ENCODE peak calls at places on chromosome 11, in nine cellular contexts. O, B, W, Q, P, D, K, Y and N are unnamed samples.

GRCh38 chr11:34514597-34514996 is 1.0 kb upstream of the ELF5 start:
- DNase-seq in O (no peak), B (no peak), W (no peak), Q (no peak), P (no peak), D (no peak), K (no peak), Y (no peak), N (no peak)

GRCh38 chr11:65537620-65538231 is 12.8 kb downstream of the SCYL1 start:
- DNase-seq in O (no peak), B (no peak), W (no peak), Q (no peak), P (no peak), D (peak), K (no peak), Y (no peak), N (no peak)

GRCh38 chr11:92211576-92212167 is 12.9 kb upstream of the FAT3 start:
- DNase-seq in O (no peak), B (no peak), W (no peak), Q (peak), P (no peak), D (no peak), K (peak), Y (no peak), N (no peak)

GRCh38 chr11:60710482-60710881 is 11.1 kb downstream of the MS4A8 start:
- DNase-seq in O (no peak), B (no peak), W (no peak), Q (no peak), P (no peak), D (no peak), K (no peak), Y (no peak), N (no peak)

GRCh38 chr11:47468598-47469214 is 19.8 kb upstream of the RAPSN start:
- DNase-seq in O (no peak), B (no peak), W (no peak), Q (no peak), P (no peak), D (no peak), K (no peak), Y (no peak), N (no peak)

GRCh38 chr11:119641991-119642745 is 86.8 kb downstream of the NECTIN1 start:
- DNase-seq in O (peak), B (no peak), W (no peak), Q (no peak), P (no peak), D (no peak), K (no peak), Y (no peak), N (no peak)

GRCh38 chr11:134578807-134579708 is 167.0 kb upstream of the B3GAT1 start:
- DNase-seq in O (peak), B (no peak), W (peak), Q (peak), P (no peak), D (no peak), K (no peak), Y (no peak), N (no peak)

GRCh38 chr11:1517117-1518005 is 30.8 kb upstream of the MOB2 start:
- DNase-seq in O (no peak), B (no peak), W (no peak), Q (peak), P (no peak), D (no peak), K (no peak), Y (no peak), N (no peak)

GRCh38 chr11:102794382-102794781 is 3.6 kb downstream of the MMP1 start:
- DNase-seq in O (peak), B (no peak), W (no peak), Q (no peak), P (no peak), D (no peak), K (no peak), Y (no peak), N (no peak)

GRCh38 chr11:19435306-19435989 is 194.7 kb upstream of the E2F8 start:
- DNase-seq in O (no peak), B (no peak), W (no peak), Q (no peak), P (no peak), D (no peak), K (no peak), Y (no peak), N (no peak)

GRCh38 chr11:64226507-64227051 is 505 bp downstream of the NUDT22 start:
- DNase-seq in O (no peak), B (peak), W (peak), Q (peak), P (peak), D (peak), K (peak), Y (no peak), N (no peak)

GRCh38 chr11:24496728-24497396 is at the start of gene LUZP2:
- DNase-seq in O (no peak), B (no peak), W (no peak), Q (peak), P (no peak), D (peak), K (peak), Y (no peak), N (no peak)

GRCh38 chr11:32939046-32939445 is 46.4 kb downstream of the QSER1 start:
- DNase-seq in O (no peak), B (no peak), W (no peak), Q (no peak), P (no peak), D (no peak), K (no peak), Y (no peak), N (no peak)

GRCh38 chr11:2890466-2891241 is 5.1 kb upstream of the CDKN1C start:
- DNase-seq in O (no peak), B (peak), W (peak), Q (peak), P (peak), D (peak), K (peak), Y (no peak), N (no peak)

GRCh38 chr11:68372114-68372513 is 59.7 kb downstream of the LRP5 start:
- DNase-seq in O (no peak), B (no peak), W (no peak), Q (no peak), P (peak), D (no peak), K (no peak), Y (no peak), N (no peak)

GRCh38 chr11:66956689-66957290 is 1.4 kb downstream of the PC start:
- DNase-seq in O (no peak), B (peak), W (no peak), Q (peak), P (no peak), D (no peak), K (peak), Y (no peak), N (no peak)

GRCh38 chr11:8735094-8735493 is 52.5 kb downstream of the RPL27A start:
- DNase-seq in O (no peak), B (peak), W (no peak), Q (no peak), P (no peak), D (no peak), K (no peak), Y (no peak), N (no peak)

GRCh38 chr11:13550761-13551160 is 55.0 kb upstream of the PTH start:
- DNase-seq in O (no peak), B (no peak), W (no peak), Q (no peak), P (no peak), D (no peak), K (no peak), Y (no peak), N (no peak)

GRCh38 chr11:44727373-44728084 is 767 bp downstream of the TSPAN18 start:
- DNase-seq in O (peak), B (peak), W (peak), Q (peak), P (peak), D (peak), K (peak), Y (no peak), N (peak)

GRCh38 chr11:7088921-7089320 is at the start of gene RBMXL2:
- DNase-seq in O (no peak), B (no peak), W (no peak), Q (no peak), P (no peak), D (no peak), K (no peak), Y (no peak), N (no peak)

GRCh38 chr11:61963016-61963281 is 4.5 kb downstream of the FTH1 start:
- DNase-seq in O (no peak), B (no peak), W (peak), Q (peak), P (peak), D (no peak), K (no peak), Y (no peak), N (no peak)

GRCh38 chr11:61967177-61967923 is at the start of gene FTH1:
- DNase-seq in O (peak), B (peak), W (peak), Q (peak), P (peak), D (peak), K (peak), Y (peak), N (peak)

GRCh38 chr11:61963282-61964057 is 4.0 kb downstream of the FTH1 start:
- DNase-seq in O (no peak), B (peak), W (peak), Q (peak), P (peak), D (peak), K (peak), Y (no peak), N (no peak)

GRCh38 chr11:61966673-61967176 is 709 bp downstream of the FTH1 start:
- DNase-seq in O (no peak), B (no peak), W (no peak), Q (peak), P (no peak), D (peak), K (no peak), Y (no peak), N (no peak)

DNA sequence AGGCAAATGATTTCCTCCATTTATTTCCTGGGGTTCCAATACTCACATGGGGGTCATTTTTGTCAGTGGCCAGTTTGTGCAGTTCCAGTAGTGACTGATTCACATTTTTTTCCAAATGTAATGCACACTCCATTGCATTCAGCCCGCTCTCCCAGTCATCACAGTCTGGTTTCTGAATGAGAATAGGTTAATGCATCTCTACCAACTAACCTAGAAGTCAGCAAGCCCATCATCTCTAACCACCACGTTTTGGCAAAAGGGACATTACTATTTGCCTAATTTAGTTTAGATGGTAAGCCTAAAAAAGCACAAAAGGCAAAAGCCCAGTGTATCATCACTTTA is 2.5 kb downstream of the FTH1 start:
- DNase-seq in O (no peak), B (no peak), W (no peak), Q (no peak), P (no peak), D (peak), K (no peak), Y (no peak), N (no peak)
- TF ChIP-seq POLR2A in O (no peak), B (no peak), W (no peak), Q (no peak), P (no peak), D (no peak), K (no peak), Y (no peak), N (no peak)

DNA sequence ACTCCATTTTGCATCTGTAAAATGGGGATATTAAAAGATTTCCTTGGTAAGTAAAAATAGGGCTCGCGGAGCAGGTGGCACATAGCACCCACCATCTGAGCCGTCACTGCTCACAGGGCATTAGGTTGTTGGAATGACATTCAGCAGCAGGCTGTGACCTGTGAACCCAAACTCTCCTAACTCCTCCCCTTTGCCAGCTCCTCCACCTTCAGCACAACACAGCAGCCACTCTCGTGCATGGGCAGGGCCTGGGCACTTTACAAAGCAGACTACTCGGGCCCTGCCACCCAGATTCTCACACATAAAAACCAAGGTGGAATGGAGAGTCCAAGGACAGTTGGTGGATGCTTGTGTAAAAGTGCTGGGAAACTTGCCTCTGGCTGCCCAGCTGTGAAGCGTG is 77.2 kb downstream of the FLI1 start:
- DNase-seq in O (no peak), B (no peak), W (no peak), Q (no peak), P (no peak), D (no peak), K (no peak), Y (no peak), N (no peak)
- TF ChIP-seq POLR2A in O (no peak), B (no peak), W (no peak), Q (no peak), P (no peak), D (no peak), K (no peak), Y (no peak), N (no peak)

DNA sequence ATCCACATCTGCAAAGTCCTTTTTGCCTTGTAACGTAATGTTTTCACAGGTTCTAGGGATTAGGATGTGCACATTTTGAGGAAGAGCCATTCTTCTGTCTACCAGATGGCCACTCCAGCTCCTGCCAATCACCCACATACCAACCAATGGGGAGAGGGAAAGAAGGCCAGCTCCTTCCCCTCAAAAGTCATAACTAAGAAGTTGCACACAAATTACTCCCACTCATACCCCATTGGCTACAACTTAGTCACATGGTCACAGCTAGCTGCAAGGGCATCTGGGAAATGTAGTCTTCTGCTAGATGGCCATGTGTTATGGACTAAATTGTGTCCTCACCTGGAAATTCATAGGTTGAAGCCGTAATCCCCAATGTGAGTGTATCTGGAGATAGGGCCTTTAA is 15.4 kb upstream of the MYOD1 start:
- DNase-seq in O (peak), B (no peak), W (no peak), Q (no peak), P (no peak), D (no peak), K (no peak), Y (no peak), N (peak)
- TF ChIP-seq POLR2A in O (no peak), B (no peak), W (no peak), Q (no peak), P (no peak), D (no peak), K (no peak), Y (no peak), N (no peak)

DNA sequence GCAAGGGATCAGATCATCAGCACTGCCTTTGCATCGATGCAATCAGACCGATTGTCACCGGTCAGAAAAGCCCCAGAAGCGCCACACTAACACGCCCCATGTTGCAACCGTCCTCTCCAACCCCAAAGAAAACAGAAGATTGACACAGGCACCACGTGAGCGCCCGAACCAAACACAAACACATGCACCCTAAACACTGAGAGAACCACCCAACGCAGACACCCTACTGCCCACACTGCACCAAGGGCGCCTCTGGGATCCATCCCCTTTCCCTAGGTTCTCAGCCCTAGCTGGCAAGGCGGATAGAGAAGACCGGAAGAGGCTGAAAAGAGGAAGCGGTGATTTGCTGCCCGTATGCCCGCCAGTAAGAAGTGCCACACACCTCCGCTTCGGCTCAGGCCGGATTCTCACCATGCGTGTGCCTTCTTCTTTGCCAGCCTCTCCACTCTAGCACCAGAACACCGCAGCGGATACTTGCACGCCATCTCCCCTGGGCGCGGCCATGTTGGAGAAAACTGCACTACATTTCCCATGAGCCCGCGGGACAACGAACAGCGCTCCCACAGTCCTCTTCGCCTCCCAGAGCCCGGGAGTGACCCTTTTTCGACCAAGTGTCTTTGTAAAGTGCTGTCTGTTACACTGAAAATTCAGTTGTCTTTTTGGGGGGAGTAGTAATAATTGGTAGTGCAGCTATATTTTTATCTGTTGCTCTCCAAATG is at the start of gene ALKBH8:
- DNase-seq in O (no peak), B (peak), W (peak), Q (peak), P (peak), D (peak), K (peak), Y (peak), N (peak)
- TF ChIP-seq POLR2A in O (peak), B (no peak), W (no peak), Q (peak), P (no peak), D (no peak), K (peak), Y (no peak), N (peak)

DNA sequence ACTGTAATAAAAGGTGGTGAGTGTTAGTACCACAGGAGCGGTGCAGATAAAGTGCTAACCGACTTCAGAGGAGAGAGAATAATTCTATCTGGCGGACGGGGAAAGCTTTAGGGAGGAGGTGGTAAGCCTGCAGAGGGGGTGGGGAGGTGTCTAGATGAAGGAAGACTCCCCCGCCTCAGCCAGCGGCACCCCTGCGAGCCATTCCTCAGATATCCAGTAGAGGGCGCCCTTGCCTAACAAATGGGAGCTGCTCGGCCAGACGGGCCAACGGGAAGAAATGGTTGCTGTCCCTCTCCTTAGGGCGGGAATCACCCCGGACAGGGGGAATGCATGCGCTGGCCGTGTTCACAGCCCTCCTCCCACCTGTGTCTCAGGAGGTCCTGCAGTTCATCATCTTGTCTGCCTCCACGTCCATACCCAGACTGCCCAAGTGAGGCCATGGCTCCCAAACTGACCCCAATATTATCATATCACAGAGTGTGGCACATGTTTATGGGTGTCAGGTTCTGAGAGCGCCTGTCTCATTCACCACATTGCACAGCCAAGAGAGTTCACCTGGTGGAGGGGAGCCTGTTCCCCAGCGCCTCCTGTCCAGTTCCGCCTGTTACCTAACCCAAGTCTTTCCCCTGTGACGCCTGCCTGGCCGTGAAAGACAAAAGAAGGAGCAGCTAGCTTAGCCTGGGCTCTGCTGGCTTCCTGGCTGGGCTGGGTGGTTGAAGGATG is 85.5 kb downstream of the ST3GAL4 start:
- DNase-seq in O (peak), B (peak), W (peak), Q (peak), P (peak), D (peak), K (peak), Y (no peak), N (peak)
- TF ChIP-seq POLR2A in O (no peak), B (no peak), W (no peak), Q (no peak), P (no peak), D (no peak), K (no peak), Y (no peak), N (no peak)

GRCh38 chr11:236774-237767 is at the start of gene PSMD13:
- DNase-seq in O (peak), B (peak), W (peak), Q (peak), P (peak), D (peak), K (peak), Y (peak), N (peak)
- TF ChIP-seq POLR2A in O (peak), B (peak), W (peak), Q (no peak), P (peak), D (peak), K (peak), Y (no peak), N (peak)

DNA sequence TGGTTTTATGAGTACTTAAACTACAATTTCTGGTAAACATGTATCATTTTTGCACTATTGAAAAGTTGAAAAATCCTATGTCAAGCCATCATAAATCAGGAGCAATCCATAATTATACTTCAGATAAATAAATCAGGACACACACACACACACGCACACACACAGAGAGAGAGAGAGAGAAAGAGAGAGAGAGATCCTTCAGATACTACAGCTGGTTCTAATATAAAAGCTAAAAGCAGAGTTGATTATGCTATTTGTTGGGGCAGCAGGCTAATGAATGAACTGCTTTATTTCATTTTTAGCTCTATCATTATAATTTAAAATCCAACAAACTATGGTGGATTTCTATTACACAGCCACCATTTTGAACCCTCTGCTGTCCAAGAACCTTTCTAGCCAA is 322.4 kb upstream of the CCDC90B start:
- DNase-seq in O (no peak), B (no peak), W (no peak), Q (no peak), P (no peak), D (no peak), K (no peak), Y (no peak), N (no peak)
- TF ChIP-seq POLR2A in O (no peak), B (no peak), W (no peak), Q (no peak), P (no peak), D (no peak), K (no peak), Y (no peak), N (no peak)